ENCODE peak calls at places on chromosomes 11 and 22, in four cellular contexts. Z is AG04450, V is right cardiac atrium, D is Panc1. N is an unnamed sample.
A peak's percentile ranks its signal among the peaks of the same experiment; 100 is the strongest.

GRCh38 chr11:130383363-130384168 is 44.8 kb downstream of the ADAMTS8 start:
- DNase-seq in Z (peak; percentile 97), V (no peak), D (no peak), N (peak; percentile 71)

GRCh38 chr22:31929126-31929928 is 15.0 kb upstream of the YWHAH start:
- DNase-seq in Z (peak; percentile 42), V (no peak), D (no peak), N (no peak)

GRCh38 chr11:102727890-102728289 is 3.1 kb upstream of the MMP8 start:
- DNase-seq in Z (peak; percentile 68), V (no peak), D (no peak), N (no peak)

GRCh38 chr11:104663190-104664140 is 234.8 kb downstream of the CASP12 start:
- DNase-seq in Z (no peak), V (no peak), D (no peak), N (no peak)

GRCh38 chr11:34653851-34654490 is 33.1 kb downstream of the EHF start:
- DNase-seq in Z (peak; percentile 82), V (no peak), D (peak; percentile 82), N (peak; percentile 97)

GRCh38 chr11:10122337-10123197 is 171.5 kb downstream of the SBF2 start:
- DNase-seq in Z (no peak), V (no peak), D (no peak), N (no peak)

GRCh38 chr11:79436911-79437273 is 3.9 kb downstream of the TENM4 start:
- DNase-seq in Z (no peak), V (no peak), D (no peak), N (no peak)

GRCh38 chr11:2538951-2539735 is 94.3 kb downstream of the KCNQ1 start:
- DNase-seq in Z (no peak), V (no peak), D (no peak), N (no peak)

GRCh38 chr22:33539202-33539901 is 380.9 kb downstream of the LARGE1 start:
- DNase-seq in Z (no peak), V (no peak), D (no peak), N (no peak)

GRCh38 chr11:9594267-9595046 is 21.0 kb downstream of the WEE1 start:
- DNase-seq in Z (no peak), V (no peak), D (no peak), N (no peak)

GRCh38 chr22:27996981-27997380 is 77.9 kb upstream of the PITPNB start:
- DNase-seq in Z (no peak), V (peak; percentile 9), D (no peak), N (no peak)

DNA sequence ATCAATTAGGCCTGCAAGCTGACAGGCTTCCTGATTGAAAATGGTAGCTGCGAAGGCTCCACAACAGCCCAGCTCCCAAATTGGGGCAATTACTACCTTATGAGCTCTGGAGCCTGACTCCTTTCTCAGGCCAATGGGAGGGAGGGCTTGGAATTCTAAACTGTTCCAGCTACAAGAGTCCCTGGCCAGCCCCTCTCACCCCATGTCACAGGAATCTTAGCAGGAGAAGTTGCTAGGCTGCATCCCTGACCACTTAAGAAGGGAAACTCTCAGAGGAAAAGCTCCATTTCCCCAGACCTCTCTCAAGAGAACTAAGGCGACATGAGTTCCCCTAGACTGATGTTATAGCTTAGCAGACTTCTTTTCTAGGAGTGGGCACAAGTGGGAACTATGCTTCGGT is 4.9 kb downstream of the LRP4 start:
- DNase-seq in Z (no peak), V (no peak), D (no peak), N (no peak)
- H3K4me3 ChIP-seq in Z (no peak overlapping the region), V (no peak overlapping the region), D (no peak overlapping the region), N (no peak overlapping the region)

DNA sequence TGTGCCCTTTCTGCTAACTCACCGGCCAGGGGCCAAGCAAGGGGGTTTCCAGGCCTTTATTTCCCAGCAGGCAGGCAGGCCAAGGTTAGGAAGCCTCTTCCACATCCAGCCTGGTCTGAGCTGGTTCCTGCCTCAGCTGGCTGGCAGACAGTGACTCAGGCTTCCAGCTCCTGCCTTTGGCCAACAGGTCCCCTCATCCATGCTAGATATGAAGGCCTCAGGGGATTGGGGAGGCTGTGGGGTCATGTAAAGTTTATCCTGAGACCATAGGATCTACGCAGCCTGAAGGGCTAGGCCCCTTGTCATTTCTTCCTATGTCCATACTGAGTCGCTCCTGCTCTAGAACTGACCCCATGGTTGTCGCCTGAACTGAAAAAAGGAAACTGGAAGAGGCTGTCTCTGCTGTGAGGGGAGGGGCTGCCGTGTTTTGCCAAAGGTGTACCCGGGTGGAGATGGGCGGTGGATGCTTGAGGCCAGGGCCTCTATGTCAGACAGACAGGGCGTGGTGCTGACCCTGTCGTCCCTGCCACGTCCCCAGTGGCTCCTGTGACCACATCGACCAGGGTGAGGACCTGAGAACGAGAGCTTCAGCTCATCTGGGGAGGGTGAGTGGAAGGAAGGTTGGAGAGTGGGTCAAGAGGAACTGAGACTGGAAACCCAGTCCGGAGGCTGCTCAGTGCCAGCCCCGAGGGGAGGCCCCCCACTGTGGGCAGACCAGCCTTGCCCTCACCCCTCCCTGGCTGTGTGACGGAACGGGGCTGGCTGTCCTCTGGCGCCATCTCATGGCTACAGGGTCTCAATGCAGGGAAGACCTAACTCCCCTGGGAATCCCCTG is 17.0 kb downstream of the P2RY6 start:
- DNase-seq in Z (no peak), V (peak; percentile 88), D (peak; percentile 56), N (no peak)
- H3K4me3 ChIP-seq in Z (no peak overlapping the region), V (no peak overlapping the region), D (peak overlapping the region; percentile 44), N (no peak overlapping the region)

GRCh38 chr11:120339394-120339890 is 3.2 kb downstream of the ARHGEF12 start:
- DNase-seq in Z (no peak), V (peak; percentile 67), D (no peak), N (no peak)
- H3K4me3 ChIP-seq in Z (peak overlapping the region; percentile 87), V (peak overlapping the region; percentile 94), D (peak overlapping the region; percentile 96), N (peak overlapping the region; percentile 27)

DNA sequence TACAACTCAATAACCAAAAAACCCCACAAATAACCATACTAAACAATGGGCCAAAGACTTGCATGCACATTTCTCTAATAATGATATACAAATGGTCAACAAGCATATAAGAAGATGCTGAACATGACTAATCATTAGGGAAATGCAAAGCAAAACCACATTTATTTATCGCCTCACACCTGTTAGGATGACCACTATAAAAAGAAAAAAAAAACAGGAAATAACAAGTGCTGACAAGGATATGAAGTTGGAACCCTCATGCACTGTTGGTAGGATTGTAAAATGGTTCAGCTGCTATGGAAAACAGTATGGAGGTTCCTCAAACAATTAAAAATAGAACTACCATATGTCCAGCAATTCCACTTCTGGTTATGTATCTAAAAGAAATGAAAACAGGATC is 66.2 kb downstream of the AMBRA1 start:
- DNase-seq in Z (no peak), V (no peak), D (no peak), N (no peak)
- H3K4me3 ChIP-seq in Z (no peak overlapping the region), V (no peak overlapping the region), D (no peak overlapping the region), N (no peak overlapping the region)

GRCh38 chr11:6237903-6238302 is 986 bp upstream of the CNGA4 start:
- DNase-seq in Z (no peak), V (no peak), D (no peak), N (no peak)

GRCh38 chr11:6237271-6237670 is 1.6 kb upstream of the CNGA4 start:
- DNase-seq in Z (no peak), V (no peak), D (no peak), N (no peak)

GRCh38 chr11:6232899-6233298 is 1.5 kb downstream of the FHIP1B start:
- DNase-seq in Z (no peak), V (no peak), D (no peak), N (no peak)

GRCh38 chr11:6233984-6234313 is 487 bp downstream of the FHIP1B start:
- DNase-seq in Z (no peak), V (peak; percentile 57), D (no peak), N (no peak)

GRCh38 chr11:6234314-6235031 is at the start of gene FHIP1B:
- DNase-seq in Z (peak; percentile 100), V (peak; percentile 100), D (peak; percentile 100), N (peak; percentile 99)
- H3K4me3 ChIP-seq in Z (peak within 1 kb of the TSS; percentile 99), V (peak within 1 kb of the TSS; percentile 68), D (peak within 1 kb of the TSS; percentile 91), N (peak within 1 kb of the TSS; percentile 100)

GRCh38 chr11:1285316-1285744 is 24.1 kb downstream of the TOLLIP start:
- DNase-seq in Z (no peak), V (peak; percentile 29), D (no peak), N (no peak)
- H3K4me3 ChIP-seq in Z (no peak overlapping the region), V (no peak overlapping the region), D (no peak overlapping the region), N (no peak overlapping the region)

DNA sequence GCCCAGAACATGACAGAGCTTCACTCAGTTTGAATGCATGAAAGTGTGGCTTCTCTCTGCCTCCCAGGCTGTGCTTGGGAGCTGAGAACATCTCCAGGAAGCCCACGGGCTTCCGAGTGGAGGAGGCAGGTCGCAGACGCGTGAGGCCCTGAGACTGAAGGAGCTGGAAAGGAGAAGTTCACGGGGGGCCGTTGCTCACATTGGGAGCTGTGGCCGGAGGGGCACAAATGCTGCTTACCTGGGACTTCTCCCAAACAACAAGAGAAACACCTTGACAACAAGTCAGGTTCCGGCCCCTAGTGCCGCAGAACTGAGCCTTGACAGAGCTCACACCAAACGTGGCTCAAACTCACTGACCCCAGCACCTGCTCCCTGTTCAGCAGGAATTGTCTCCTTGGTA is 207.0 kb downstream of the BRD1 start:
- DNase-seq in Z (no peak), V (peak; percentile 14), D (no peak), N (no peak)
- H3K4me3 ChIP-seq in Z (no peak overlapping the region), V (no peak overlapping the region), D (no peak overlapping the region), N (no peak overlapping the region)

GRCh38 chr11:64611176-64611575 is 20.2 kb downstream of the SLC22A12 start:
- DNase-seq in Z (no peak), V (peak; percentile 6), D (no peak), N (no peak)
- H3K4me3 ChIP-seq in Z (no peak overlapping the region), V (no peak overlapping the region), D (no peak overlapping the region), N (no peak overlapping the region)

DNA sequence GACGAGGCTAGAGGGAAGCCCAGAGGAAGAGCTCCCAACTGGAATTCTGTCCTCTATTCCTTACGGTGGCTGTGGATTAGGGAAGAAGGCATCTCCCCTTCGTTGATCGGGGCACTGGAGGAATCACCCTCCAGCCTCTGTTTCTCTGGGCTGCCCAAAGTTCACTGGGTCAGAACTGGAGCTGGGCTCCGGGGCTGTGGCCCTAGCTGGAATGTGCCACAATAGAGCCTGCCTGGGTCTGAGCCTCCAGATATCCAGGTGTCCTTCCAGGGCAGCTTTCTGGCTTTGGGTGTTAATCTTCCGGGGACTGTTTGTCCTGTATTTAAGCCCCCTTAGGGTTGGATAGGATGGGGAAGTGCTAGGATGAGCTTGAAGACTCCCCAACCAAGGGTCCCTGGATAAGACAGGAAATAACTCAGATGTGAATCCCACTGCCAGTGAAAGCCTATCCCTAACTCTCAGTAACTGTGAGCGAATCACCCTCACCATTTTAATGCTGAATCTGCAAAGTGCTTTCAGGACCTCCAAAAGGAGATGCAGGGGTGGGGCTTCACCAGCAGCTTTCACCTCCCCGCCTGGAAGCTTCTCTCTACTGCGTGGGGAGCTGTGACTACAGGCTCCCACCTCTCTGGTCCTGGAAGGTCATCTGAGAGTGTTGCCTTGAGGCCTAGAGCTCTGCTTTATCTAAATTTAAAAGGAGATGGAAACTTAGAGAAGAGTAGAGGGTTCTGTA is 9.5 kb downstream of the YPEL4 start:
- DNase-seq in Z (no peak), V (no peak), D (no peak), N (no peak)
- H3K4me3 ChIP-seq in Z (peak overlapping the region; percentile 99), V (no peak overlapping the region), D (no peak overlapping the region), N (peak overlapping the region; percentile 97)

DNA sequence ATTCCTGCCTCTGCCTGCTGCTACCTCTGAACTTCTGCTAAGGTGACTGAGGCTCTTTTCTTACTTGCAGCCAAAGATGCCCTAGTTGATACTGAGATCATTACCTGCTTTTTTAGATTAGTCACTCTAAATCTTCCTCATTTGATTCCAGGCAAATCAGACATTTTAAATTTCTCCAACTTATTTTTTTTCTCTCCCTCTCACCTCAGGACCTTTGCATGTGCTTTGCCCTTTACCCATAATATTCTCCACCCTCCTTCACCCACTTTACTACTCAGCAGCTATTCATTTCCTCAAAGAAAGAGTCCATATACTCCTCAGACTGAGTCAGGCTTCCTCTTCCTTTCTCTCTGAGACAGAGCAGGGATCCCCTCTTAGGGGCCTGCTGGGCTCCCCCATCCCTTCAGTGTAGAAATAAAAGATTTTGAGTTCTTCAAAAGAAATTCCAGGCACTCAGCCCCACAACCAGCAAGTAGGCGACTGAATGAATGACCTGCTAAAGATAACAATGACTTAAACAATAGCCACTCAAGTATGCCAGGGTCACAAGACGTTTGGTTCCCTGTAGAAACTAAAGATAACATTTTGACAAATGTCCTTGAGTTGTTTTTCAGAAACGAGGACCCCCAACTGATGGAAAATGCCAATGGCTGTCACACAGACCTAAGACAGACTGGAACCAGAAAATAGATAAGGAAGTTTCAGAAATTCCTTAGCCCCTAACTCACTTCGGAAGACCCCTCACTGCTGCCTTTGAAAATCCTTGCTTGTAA is 104.2 kb downstream of the MTNR1B start:
- DNase-seq in Z (no peak), V (no peak), D (no peak), N (no peak)
- H3K4me3 ChIP-seq in Z (no peak overlapping the region), V (no peak overlapping the region), D (no peak overlapping the region), N (no peak overlapping the region)